ENCODE peak calls at places on chromosomes 3 and 15, in ten cellular contexts. K, X, G, D, Z, O, I, N, Y and T are unnamed samples.

GRCh38 chr3:51983578-51984268 is 388 bp downstream of the ACY1 start:
- DNase-seq in I (no peak), D (no peak), G (no peak), K (no peak), O (no peak), Y (no peak), Z (no peak), X (no peak), N (no peak), T (no peak)

GRCh38 chr3:106083854-106084253 is 215.0 kb upstream of the CBLB start:
- DNase-seq in K (no peak), N (no peak), D (no peak), Y (no peak), O (no peak), G (no peak), X (no peak), I (no peak), Z (no peak), T (no peak)

GRCh38 chr3:144096016-144096415 is 124.4 kb downstream of the DIPK2A start:
- DNase-seq in N (no peak), Z (no peak), G (no peak), X (no peak), I (no peak), D (no peak), K (no peak), O (no peak), Y (no peak), T (no peak)

GRCh38 chr3:65604863-65605526 is 433.7 kb downstream of the MAGI1 start:
- DNase-seq in O (peak; percentile 83), I (no peak), X (no peak), Y (no peak), G (no peak), D (no peak), Z (no peak), N (peak; percentile 73), K (no peak), T (no peak)

GRCh38 chr15:38075466-38075865 is 141.0 kb downstream of the TMCO5A start:
- DNase-seq in K (no peak), G (no peak), N (no peak), O (no peak), Z (peak; percentile 12), Y (no peak), X (no peak), D (no peak), I (no peak), T (no peak)

GRCh38 chr3:129017531-129017899 is 16.4 kb downstream of the EFCC1 start:
- DNase-seq in G (no peak), O (no peak), X (no peak), K (no peak), N (no peak), Y (no peak), Z (no peak), D (no peak), I (no peak), T (no peak)

GRCh38 chr3:113556556-113557335 is 24.4 kb downstream of the SIDT1 start:
- DNase-seq in Y (no peak), O (no peak), K (no peak), I (no peak), N (no peak), D (no peak), G (no peak), X (no peak), Z (no peak), T (no peak)

GRCh38 chr15:88309363-88309762 is 52.8 kb upstream of the NTRK3 start:
- DNase-seq in Z (no peak), Y (no peak), N (no peak), X (no peak), I (no peak), D (no peak), G (no peak), O (no peak), K (no peak), T (no peak)

GRCh38 chr15:36885709-36886108 is 214.6 kb downstream of the MEIS2 start:
- DNase-seq in D (no peak), Y (no peak), N (no peak), K (no peak), X (no peak), I (no peak), G (no peak), Z (no peak), O (peak; percentile 14), T (no peak)

GRCh38 chr15:36887214-36888017 is 212.9 kb downstream of the MEIS2 start:
- DNase-seq in D (peak; percentile 30), X (no peak), N (no peak), G (no peak), Z (peak; percentile 41), K (peak; percentile 47), O (peak; percentile 73), Y (no peak), I (no peak), T (no peak)

GRCh38 chr15:36888018-36888992 is 212.0 kb downstream of the MEIS2 start:
- DNase-seq in O (peak; percentile 71), Y (no peak), D (peak; percentile 22), N (peak; percentile 66), Z (peak; percentile 50), K (peak; percentile 56), X (no peak), G (no peak), I (peak; percentile 19), T (no peak)

GRCh38 chr15:36884404-36885335 is 215.7 kb downstream of the MEIS2 start:
- DNase-seq in D (no peak), K (no peak), O (peak; percentile 27), I (no peak), N (no peak), X (no peak), Y (no peak), Z (no peak), G (no peak), T (no peak)

DNA sequence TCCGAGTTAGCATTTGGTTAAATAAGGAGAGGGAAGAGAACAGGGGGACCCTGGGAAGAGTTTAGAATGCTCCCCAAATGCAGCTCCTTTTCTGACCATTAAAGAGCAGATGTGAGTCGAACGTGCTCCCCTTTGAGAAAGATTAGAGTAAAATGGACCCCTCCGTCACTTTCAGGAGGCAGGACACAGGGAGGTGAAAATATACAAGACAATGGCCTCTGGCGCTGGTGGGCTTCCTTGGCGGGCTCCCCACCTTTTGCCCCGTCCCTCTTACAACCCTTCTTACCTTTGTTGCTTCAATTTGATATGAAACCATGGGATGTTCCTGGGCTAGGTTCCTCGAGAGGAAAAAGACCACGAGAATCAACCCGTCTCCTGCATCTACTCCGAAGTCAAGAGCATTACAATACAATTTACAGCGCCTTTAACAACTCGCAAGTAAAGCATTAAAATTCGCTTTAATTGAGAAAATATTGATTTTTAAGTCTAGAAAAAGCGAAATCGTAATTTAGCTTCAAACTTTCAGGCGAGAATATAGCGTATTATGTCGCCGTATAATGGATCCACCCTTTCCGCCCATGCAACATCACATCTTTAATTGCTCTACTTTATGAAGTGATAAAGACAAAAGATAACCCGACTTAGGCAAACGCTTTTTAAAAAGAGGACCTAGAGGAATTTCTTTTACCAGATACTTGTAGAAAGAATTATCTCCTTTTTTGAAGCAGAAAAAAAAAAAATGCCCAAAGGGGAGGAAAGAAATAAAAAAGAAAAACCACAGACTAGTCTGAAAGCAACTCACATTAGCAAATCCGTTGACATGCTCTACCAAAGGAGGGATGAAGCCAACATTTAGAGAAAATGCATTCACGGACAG is 214.0 kb downstream of the MEIS2 start:
- DNase-seq in Y (no peak), D (no peak), Z (no peak), K (no peak), N (no peak), O (peak; percentile 31), X (no peak), I (no peak), G (no peak), T (no peak)
- H3K4me3 ChIP-seq in Y (no peak overlapping the region), D (no peak overlapping the region), Z (no peak overlapping the region), K (no peak overlapping the region), N (peak overlapping the region; percentile 27), O (no peak overlapping the region), X (no peak overlapping the region), I (no peak overlapping the region), G (no peak overlapping the region), T (no peak overlapping the region)

DNA sequence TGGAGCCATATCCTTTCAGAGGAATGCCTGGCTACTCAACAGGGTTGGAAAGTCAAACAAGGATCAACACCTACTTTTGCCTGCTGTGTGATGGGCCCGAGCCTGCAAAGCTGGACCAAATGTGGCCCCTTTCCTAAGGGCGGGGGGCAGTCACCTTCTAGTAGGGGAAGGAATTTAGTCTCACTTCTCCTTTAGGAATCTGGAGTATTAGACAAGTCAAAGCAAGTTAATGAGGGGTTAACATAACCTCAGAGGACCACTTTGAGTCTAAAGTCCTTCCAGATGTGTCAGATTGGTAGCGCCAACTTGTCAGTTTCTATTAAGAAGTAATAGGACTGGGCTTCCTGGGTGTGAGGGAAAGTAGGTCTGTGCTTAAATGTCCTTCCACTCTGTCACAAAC is 6.8 kb downstream of the EXOSC7 start:
- DNase-seq in Y (no peak), I (no peak), Z (no peak), G (no peak), K (no peak), O (no peak), N (no peak), X (no peak), D (no peak), T (no peak)
- H3K4me1 ChIP-seq in Y (no peaks in the 10 kb centered on the region), I (peaks cover 10% of the 10 kb centered on the region), Z (no peaks in the 10 kb centered on the region), G (peaks cover 34% of the 10 kb centered on the region), K (peaks cover 2% of the 10 kb centered on the region), O (no peaks in the 10 kb centered on the region), N (peaks cover 19% of the 10 kb centered on the region), X (peaks cover 53% of the 10 kb centered on the region), D (peaks cover 35% of the 10 kb centered on the region), T (peaks cover 17% of the 10 kb centered on the region)

GRCh38 chr3:73723596-73723995 is 98.9 kb upstream of the PDZRN3 start:
- DNase-seq in Y (no peak), X (no peak), K (no peak), I (no peak), O (no peak), Z (no peak), N (no peak), G (no peak), D (no peak), T (no peak)

GRCh38 chr3:73719877-73720276 is 95.1 kb upstream of the PDZRN3 start:
- DNase-seq in G (no peak), O (peak; percentile 27), N (peak; percentile 55), Z (peak; percentile 33), K (peak; percentile 67), X (no peak), D (no peak), I (no peak), Y (no peak), T (no peak)

GRCh38 chr3:73718326-73719110 is 93.8 kb upstream of the PDZRN3 start:
- DNase-seq in O (peak; percentile 57), N (no peak), G (no peak), Z (peak; percentile 54), X (no peak), D (no peak), K (no peak), I (no peak), Y (no peak), T (no peak)

GRCh38 chr3:73716418-73716817 is 91.7 kb upstream of the PDZRN3 start:
- DNase-seq in G (no peak), Y (no peak), D (no peak), N (peak; percentile 20), O (peak; percentile 65), K (no peak), X (no peak), I (no peak), Z (no peak), T (no peak)

GRCh38 chr3:73719413-73719831 is 94.7 kb upstream of the PDZRN3 start:
- DNase-seq in D (no peak), G (no peak), I (no peak), O (peak; percentile 59), X (no peak), Z (no peak), K (no peak), N (peak; percentile 60), Y (no peak), T (no peak)
- H3K27ac ChIP-seq in D (no peak overlapping the region), G (no peak overlapping the region), I (no peak overlapping the region), O (peak overlapping the region; percentile 50), X (no peak overlapping the region), Z (peak overlapping the region; percentile 84), K (no peak overlapping the region), N (no peak overlapping the region), Y (peak overlapping the region; percentile 38), T (no peak overlapping the region)

DNA sequence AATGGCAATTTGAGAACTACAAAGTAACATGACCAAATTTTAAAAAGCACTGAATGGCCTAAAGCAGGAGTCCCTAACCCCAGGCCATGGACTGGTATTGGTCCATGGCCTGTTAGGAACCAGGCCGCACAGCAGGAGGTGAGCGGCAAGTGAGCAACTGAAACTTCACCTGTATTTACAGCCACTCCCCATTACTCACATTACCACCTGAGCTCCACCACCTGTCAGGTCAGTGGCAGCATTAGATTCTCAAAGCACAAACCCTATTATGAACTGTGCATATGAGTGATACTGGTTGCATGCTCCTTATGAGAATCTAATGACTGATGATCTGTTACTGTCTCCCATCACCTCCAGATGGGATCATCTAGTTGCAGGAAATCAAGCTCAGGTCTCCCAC is 48.8 kb downstream of the SENP7 start:
- DNase-seq in G (no peak), I (no peak), Z (no peak), D (no peak), Y (no peak), O (no peak), K (no peak), N (no peak), X (no peak), T (no peak)
- H3K4me3 ChIP-seq in G (no peak overlapping the region), I (no peak overlapping the region), Z (no peak overlapping the region), D (no peak overlapping the region), Y (no peak overlapping the region), O (no peak overlapping the region), K (no peak overlapping the region), N (no peak overlapping the region), X (no peak overlapping the region), T (no peak overlapping the region)